ENCODE peak calls at places on chromosomes 11 and 22, in five cellular contexts. O is CD4-positive, alpha-beta memory T cell; R is kidney; G is left lung; H is thoracic aorta. L is an unnamed sample.

GRCh38 chr11:26229270-26229669 is 102.7 kb upstream of the ANO3 start:
- DNase-seq in R (no peak), H (no peak), G (no peak), O (no peak), L (no peak)

GRCh38 chr11:116788534-116788933 is 711 bp upstream of the ZPR1 start:
- DNase-seq in G (no peak), H (no peak), R (no peak), O (no peak), L (no peak)

GRCh38 chr22:31347251-31348008 is 1.3 kb upstream of the PATZ1 start:
- DNase-seq in R (peak), O (peak), H (no peak), G (peak), L (peak)

GRCh38 chr11:61111786-61112517 is 9.7 kb downstream of the CD5 start:
- DNase-seq in O (peak), G (no peak), H (no peak), R (no peak), L (no peak)

GRCh38 chr11:46100670-46101069 is 20.6 kb downstream of the PHF21A start:
- DNase-seq in O (no peak), H (no peak), G (no peak), R (no peak), L (no peak)

GRCh38 chr11:3984896-3985295 is 109.7 kb upstream of the RRM1 start:
- DNase-seq in G (no peak), O (peak), R (no peak), H (no peak), L (no peak)

GRCh38 chr11:78253797-78254196 is 65.1 kb downstream of the USP35 start:
- DNase-seq in G (no peak), R (no peak), O (no peak), H (no peak), L (no peak)

GRCh38 chr11:32895471-32895870 is 2.9 kb downstream of the QSER1 start:
- DNase-seq in G (no peak), O (no peak), H (no peak), R (no peak), L (no peak)

GRCh38 chr11:102384419-102385052 is 37.5 kb downstream of the BIRC2 start:
- DNase-seq in O (no peak), H (no peak), R (no peak), G (no peak), L (no peak)

GRCh38 chr11:61417670-61418069 is 12.1 kb downstream of the CPSF7 start:
- DNase-seq in O (no peak), G (no peak), R (no peak), H (no peak), L (no peak)

GRCh38 chr11:66310324-66310723 is 6.5 kb downstream of the CD248 start:
- DNase-seq in O (no peak), G (no peak), H (no peak), R (no peak), L (no peak)

GRCh38 chr11:15911377-15912044 is 444.8 kb downstream of the SOX6 start:
- DNase-seq in O (no peak), R (no peak), H (no peak), G (no peak), L (no peak)

GRCh38 chr11:13207665-13208594 is 69.7 kb upstream of the BMAL1 start:
- DNase-seq in R (peak), G (peak), H (no peak), O (peak), L (no peak)

GRCh38 chr11:125036933-125037332 is 26.2 kb upstream of the SLC37A2 start:
- DNase-seq in O (no peak), G (no peak), H (no peak), R (no peak), L (no peak)

GRCh38 chr11:125082611-125083311 is 19.7 kb downstream of the SLC37A2 start:
- DNase-seq in R (no peak), G (no peak), H (no peak), O (no peak), L (no peak)

GRCh38 chr11:19980957-19981669 is 179.2 kb downstream of the DBX1 start:
- DNase-seq in R (no peak), O (no peak), G (no peak), H (no peak), L (no peak)

GRCh38 chr22:20155330-20156041 is 4.6 kb upstream of the CCDC188 start:
- DNase-seq in G (no peak), O (no peak), H (no peak), R (peak), L (peak)

DNA sequence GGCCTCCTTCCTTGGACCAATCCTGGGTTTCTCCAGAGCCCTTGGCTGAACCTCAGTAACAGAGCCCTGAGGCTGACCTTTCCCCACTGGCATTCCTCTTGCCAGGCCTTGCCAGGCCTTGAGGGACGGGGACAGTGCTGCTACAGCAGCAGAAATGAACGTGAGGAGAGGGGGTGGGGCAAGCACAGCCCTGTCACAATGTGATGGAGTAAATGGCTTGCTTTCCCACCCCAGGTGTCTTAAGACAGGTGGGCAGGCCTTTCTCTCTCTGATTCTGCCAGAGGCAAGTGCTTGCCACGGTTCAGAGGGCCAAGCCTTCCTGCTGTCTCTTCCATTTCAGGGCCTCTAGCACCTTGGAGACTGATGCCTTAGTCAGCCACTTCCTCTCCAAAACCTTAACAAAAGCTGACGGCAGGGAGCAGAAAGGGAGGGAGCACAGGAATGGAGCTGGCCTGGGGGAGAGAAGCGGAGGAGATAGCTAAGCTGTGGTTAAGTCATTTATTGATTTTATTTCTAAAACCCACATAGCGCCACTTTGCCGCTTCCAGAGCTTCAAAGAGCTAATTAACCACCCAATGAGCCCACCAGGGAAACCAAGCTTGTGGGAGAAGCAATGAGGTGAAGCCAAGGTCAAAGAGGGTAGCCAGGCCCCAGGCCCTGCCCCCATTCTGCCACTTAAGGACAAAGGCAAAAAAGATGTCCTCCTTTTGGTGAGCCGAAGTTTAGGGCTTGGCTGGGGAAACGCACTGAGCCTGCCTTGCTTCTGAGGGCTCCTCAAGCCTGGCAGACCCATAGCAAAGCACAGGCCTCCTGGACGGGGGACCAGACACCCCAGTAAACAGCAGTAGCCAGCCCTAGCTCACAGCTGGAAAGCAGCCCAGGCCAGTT is 3.4 kb upstream of the PYGM start:
- DNase-seq in O (no peak), G (peak), R (peak), H (no peak), L (no peak)
- H3K27ac ChIP-seq in O (peak), G (peak), R (peak), H (peak), L (peak)

GRCh38 chr22:39814899-39815298 is 78.7 kb downstream of the ENTHD1 start:
- DNase-seq in O (no peak), R (no peak), H (no peak), G (no peak), L (no peak)
- H3K27ac ChIP-seq in O (no peak), R (no peak), H (no peak), G (no peak), L (no peak)

GRCh38 chr11:88384678-88385015 is 47.1 kb upstream of the CTSC start:
- DNase-seq in R (no peak), O (no peak), G (no peak), H (no peak), L (no peak)
- H3K27ac ChIP-seq in R (no peak), O (no peak), G (no peak), H (no peak), L (no peak)

DNA sequence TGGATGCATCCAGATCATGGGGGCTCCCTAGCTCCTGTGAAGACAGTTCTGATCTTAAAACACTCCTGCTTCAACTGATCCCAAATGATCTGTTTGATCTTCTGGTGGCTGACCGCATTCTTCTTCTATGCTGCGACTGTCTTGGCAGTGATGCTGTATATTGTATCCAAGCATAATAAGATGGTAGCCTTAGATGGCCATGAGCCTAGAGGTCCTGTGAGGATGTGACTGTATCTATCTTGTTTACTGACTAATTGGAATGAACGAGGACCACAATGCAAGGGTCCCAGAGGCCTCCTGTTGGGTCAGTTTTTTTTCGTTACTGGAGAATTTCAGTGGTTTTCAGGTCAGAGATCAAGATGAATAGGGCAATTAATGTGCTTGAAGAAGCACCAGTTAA is 7.1 kb upstream of the MPEG1 start:
- DNase-seq in R (no peak), O (no peak), G (no peak), H (no peak), L (no peak)
- H3K27ac ChIP-seq in R (no peak), O (no peak), G (no peak), H (no peak), L (no peak)

GRCh38 chr11:18912883-18913282 is 26.3 kb downstream of the MRGPRX1 start:
- DNase-seq in O (no peak), H (no peak), G (no peak), R (no peak), L (no peak)

DNA sequence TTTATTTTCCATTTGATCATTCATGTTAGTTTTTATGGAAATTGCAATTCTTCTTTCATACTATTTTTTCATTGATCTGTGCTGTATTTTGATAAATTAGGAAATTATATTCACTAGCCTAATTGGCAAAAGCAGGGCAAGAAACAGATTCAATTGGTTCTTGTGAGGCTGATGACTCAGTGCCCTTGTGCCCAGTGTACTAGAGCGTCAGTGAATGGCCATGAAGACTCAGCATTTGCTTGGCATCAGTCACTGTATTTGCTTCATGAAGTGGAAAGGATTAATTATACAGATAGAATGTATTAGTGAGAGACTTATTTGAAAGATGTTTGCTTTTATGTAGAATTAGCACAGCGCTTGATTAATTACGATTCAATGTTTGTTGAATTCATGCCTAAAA is 31.8 kb downstream of the MRGPRX1 start:
- DNase-seq in O (no peak), G (no peak), R (no peak), H (no peak), L (no peak)
- H3K27ac ChIP-seq in O (no peak), G (no peak), R (no peak), H (no peak), L (no peak)

GRCh38 chr11:62851807-62852522 is 12.6 kb upstream of the WDR74 start:
- DNase-seq in O (no peak), H (no peak), R (no peak), G (no peak), L (no peak)

GRCh38 chr11:62852523-62853188 is 13.3 kb upstream of the WDR74 start:
- DNase-seq in H (no peak), R (no peak), O (no peak), G (no peak), L (no peak)

GRCh38 chr11:62854013-62854824 is 14.8 kb upstream of the WDR74 start:
- DNase-seq in R (no peak), H (no peak), G (no peak), O (no peak), L (no peak)

GRCh38 chr11:62853279-62853965 is 14.0 kb upstream of the WDR74 start:
- DNase-seq in G (no peak), H (no peak), R (no peak), O (peak), L (no peak)

GRCh38 chr11:62850911-62851806 is 11.8 kb upstream of the WDR74 start:
- DNase-seq in O (no peak), H (no peak), R (peak), G (no peak), L (no peak)
- H3K27ac ChIP-seq in O (no peak), H (no peak), R (no peak), G (peak), L (no peak)